ENCODE peak calls at places on chromosomes 1 and 21, in four cellular contexts. K is fibroblast of the aortic adventitia; J is heart right ventricle; T is CD8-positive, alpha-beta memory T cell. H is an unnamed sample.

GRCh38 chr21:44907966-44908364 is 12.7 kb downstream of the ITGB2 start:
- DNase-seq in K (no peak), J (peak; percentile 36), T (no peak), H (no peak)

GRCh38 chr1:225754940-225755635 is 22.5 kb upstream of the SRP9 start:
- DNase-seq in K (peak; percentile 96), J (peak; percentile 56), T (no peak), H (peak; percentile 46)

GRCh38 chr1:214429951-214430742 is 121.3 kb downstream of the PTPN14 start:
- DNase-seq in K (peak; percentile 57), J (no peak), T (no peak), H (no peak)

GRCh38 chr21:45104560-45104959 is 30.2 kb downstream of the ADARB1 start:
- DNase-seq in K (no peak), J (peak; percentile 66), T (no peak), H (peak; percentile 62)

GRCh38 chr1:7278827-7279752 is 492.0 kb upstream of the VAMP3 start:
- DNase-seq in K (no peak), J (no peak), T (no peak), H (no peak)

GRCh38 chr1:19327301-19327700 is 15.2 kb downstream of the SLC66A1 start:
- DNase-seq in K (no peak), J (no peak), T (no peak), H (no peak)

GRCh38 chr1:214441119-214441518 is 110.3 kb downstream of the PTPN14 start:
- DNase-seq in K (no peak), J (no peak), T (no peak), H (no peak)

GRCh38 chr21:44952116-44952928 is 12.5 kb downstream of the SLX9 start:
- DNase-seq in K (no peak), J (peak; percentile 65), T (no peak), H (no peak)

GRCh38 chr1:150576794-150577556 is 2.4 kb downstream of the MCL1 start:
- DNase-seq in K (peak; percentile 46), J (no peak), T (no peak), H (no peak)

GRCh38 chr1:36239941-36240637 is 15.8 kb downstream of the THRAP3 start:
- DNase-seq in K (peak; percentile 63), J (no peak), T (no peak), H (no peak)

GRCh38 chr1:62286778-62287224 is 32.4 kb downstream of the KANK4 start:
- DNase-seq in K (no peak), J (no peak), T (no peak), H (peak; percentile 13)

GRCh38 chr1:87968259-87968955 is 639.7 kb downstream of the LMO4 start:
- DNase-seq in K (peak; percentile 95), J (peak; percentile 29), T (no peak), H (peak; percentile 87)

GRCh38 chr1:185719021-185719420 is 15.2 kb upstream of the HMCN1 start:
- DNase-seq in K (peak; percentile 97), J (no peak), T (no peak), H (peak; percentile 89)

GRCh38 chr1:90526954-90527353 is 190.1 kb downstream of the BARHL2 start:
- DNase-seq in K (no peak), J (no peak), T (no peak), H (no peak)

GRCh38 chr1:7120863-7121621 is 335.8 kb downstream of the CAMTA1 start:
- DNase-seq in K (no peak), J (peak; percentile 23), T (no peak), H (no peak)

GRCh38 chr1:206952182-206952581 is 5.9 kb upstream of the PIGR start:
- DNase-seq in K (no peak), J (no peak), T (no peak), H (no peak)

GRCh38 chr1:36775716-36776115 is 258.6 kb downstream of the GRIK3 start:
- DNase-seq in K (no peak), J (no peak), T (no peak), H (no peak)

GRCh38 chr1:168288311-168289052 is 7.8 kb downstream of the TBX19 start:
- DNase-seq in K (peak; percentile 76), J (no peak), T (no peak), H (no peak)

GRCh38 chr1:18951416-18951815 is 5.1 kb downstream of the IFFO2 start:
- DNase-seq in K (no peak), J (no peak), T (peak; percentile 14), H (no peak)

DNA sequence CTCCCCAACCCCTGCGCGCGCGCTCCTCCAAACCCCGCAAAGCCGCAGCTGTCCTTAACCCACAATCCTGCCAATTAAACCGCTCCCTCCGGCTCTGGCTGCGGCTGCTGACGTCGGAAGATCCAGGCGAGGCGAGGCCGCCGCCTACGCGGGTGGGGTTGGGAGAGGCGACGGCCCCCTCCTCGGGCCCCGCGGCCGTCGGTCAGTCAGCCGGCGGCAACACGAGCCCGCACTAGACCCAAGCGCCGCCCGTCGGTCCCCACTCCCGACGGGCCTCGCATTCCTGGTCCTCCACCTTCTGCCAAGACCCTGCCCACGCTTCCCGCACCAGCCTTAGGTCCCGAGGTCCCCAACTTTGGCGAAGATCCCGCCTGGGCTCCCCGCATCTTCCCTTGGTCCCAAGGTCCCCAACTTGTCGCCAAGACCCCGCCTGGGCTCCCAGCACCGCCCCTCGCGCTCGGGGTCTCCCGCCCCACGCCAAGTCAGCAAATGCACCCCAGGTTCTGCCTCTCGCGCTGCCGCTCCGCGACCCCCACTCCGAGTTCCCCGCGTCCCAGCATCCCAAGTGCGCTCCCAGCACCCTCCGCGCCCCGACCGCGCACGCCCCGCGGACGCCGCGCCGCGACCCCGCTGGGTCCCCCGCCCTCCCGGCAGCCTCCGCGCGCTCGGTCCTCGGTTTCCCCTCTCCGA is 75.5 kb downstream of the VWA5B1 start:
- DNase-seq in K (no peak), J (no peak), T (no peak), H (no peak)
- H3K4me3 ChIP-seq in K (peak overlapping the region; percentile 43), J (peak overlapping the region; percentile 25), T (no peak overlapping the region), H (peak overlapping the region; percentile 26)

GRCh38 chr1:94095744-94096469 is 25.0 kb downstream of the ABCA4 start:
- DNase-seq in K (peak; percentile 57), J (no peak), T (no peak), H (no peak)
- H3K4me3 ChIP-seq in K (no peak overlapping the region), J (no peak overlapping the region), T (no peak overlapping the region), H (no peak overlapping the region)

DNA sequence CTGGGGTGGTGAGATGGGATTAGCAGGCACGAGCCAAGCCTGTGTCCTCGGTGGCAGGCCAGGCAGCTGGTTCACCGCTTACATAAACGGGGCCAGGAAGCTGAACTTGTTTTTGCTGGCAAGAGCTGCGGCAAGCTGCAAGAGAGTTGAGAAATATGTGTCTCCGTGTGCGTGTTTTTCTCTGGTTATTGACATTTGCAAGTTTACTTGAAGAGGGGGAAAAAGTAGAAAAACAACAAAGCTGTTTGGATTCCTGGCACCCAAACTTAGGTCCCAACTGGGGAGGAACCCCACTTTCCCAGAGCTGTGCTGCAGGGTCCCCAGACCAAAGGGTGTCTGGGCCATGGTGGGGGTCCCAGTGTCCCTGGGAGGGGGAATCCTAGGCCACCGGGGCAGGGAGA is 14.5 kb downstream of the IL6R start:
- DNase-seq in K (peak; percentile 97), J (peak; percentile 84), T (no peak), H (peak; percentile 46)
- H3K4me3 ChIP-seq in K (peak overlapping the region; percentile 9), J (no peak overlapping the region), T (peak overlapping the region; percentile 46), H (no peak overlapping the region)

GRCh38 chr21:34129039-34129891 is 55.9 kb downstream of the MRPS6 start:
- DNase-seq in K (peak; percentile 88), J (peak; percentile 41), T (no peak), H (peak; percentile 69)
- H3K4me3 ChIP-seq in K (peak overlapping the region; percentile 32), J (no peak overlapping the region), T (peak overlapping the region; percentile 1), H (no peak overlapping the region)

H was measured in SJSA1.